ENCODE peak calls at places on chromosomes 16 and 17, in ten cellular contexts. N is endodermal cell; W is astrocyte of the spinal cord; E is CD8-positive, alpha-beta T cell; K is naive B cell; M is NCI-H748 treated with DMSO at 0.1 percent for 48 hours; G is stimulated activated CD4-positive, alpha-beta T cell treated with anti-CD3 and anti-CD28 coated beads, Interleukin-15, amount 100 ng/mL, for 24 hours; X is psoas muscle; D is activated CD4-positive, alpha-beta T cell treated with anti-CD3 and anti-CD28 coated beads, Interleukin-2, amount 50 U/mL, for 1 hour; I is neural progenitor cell. V is an unnamed sample.

GRCh38 chr16:68901910-68902309 is 58.6 kb downstream of the TANGO6 start:
- DNase-seq in N (no peak), W (peak; percentile 54), E (no peak), K (no peak), M (no peak), G (no peak), X (no peak), D (no peak), I (no peak), V (no peak)

GRCh38 chr17:31544186-31544585 is 152.7 kb downstream of the RAB11FIP4 start:
- DNase-seq in N (no peak), W (no peak), E (no peak), K (no peak), M (no peak), G (no peak), X (no peak), D (no peak), I (no peak), V (no peak)

GRCh38 chr16:80682435-80683070 is 121.8 kb downstream of the CDYL2 start:
- DNase-seq in N (no peak), W (peak; percentile 62), E (no peak), K (no peak), M (no peak), G (no peak), X (no peak), D (no peak), I (no peak), V (no peak)

GRCh38 chr16:29925173-29925804 is 737 bp downstream of the KCTD13 start:
- DNase-seq in N (peak; percentile 52), W (no peak), E (no peak), K (no peak), M (no peak), G (no peak), X (no peak), D (no peak), I (peak; percentile 35), V (peak; percentile 14)

GRCh38 chr17:32323784-32324590 is 18.0 kb downstream of the C17orf75 start:
- DNase-seq in N (peak; percentile 61), W (no peak), E (no peak), K (peak; percentile 10), M (no peak), G (peak; percentile 36), X (no peak), D (peak; percentile 8), I (peak; percentile 60), V (peak; percentile 62)

GRCh38 chr16:117381-118365 is 20.8 kb downstream of the NPRL3 start:
- DNase-seq in N (peak; percentile 93), W (no peak), E (peak; percentile 76), K (peak; percentile 61), M (peak; percentile 64), G (peak; percentile 75), X (peak; percentile 69), D (peak; percentile 69), I (peak; percentile 80), V (peak; percentile 63)

GRCh38 chr16:14405611-14406537 is 224.2 kb downstream of the PARN start:
- DNase-seq in N (peak; percentile 97), W (no peak), E (peak; percentile 12), K (no peak), M (no peak), G (peak; percentile 34), X (peak; percentile 83), D (no peak), I (peak; percentile 53), V (no peak)

GRCh38 chr17:5499790-5500189 is 13.4 kb downstream of the MIS12 start:
- DNase-seq in N (peak; percentile 83), W (no peak), E (no peak), K (no peak), M (peak; percentile 39), G (no peak), X (no peak), D (no peak), I (peak; percentile 75), V (peak; percentile 85)

GRCh38 chr17:75970011-75970523 is 8.9 kb downstream of the ACOX1 start:
- DNase-seq in N (no peak), W (no peak), E (no peak), K (no peak), M (no peak), G (no peak), X (no peak), D (no peak), I (no peak), V (no peak)

GRCh38 chr17:71327376-71328059 is 793.3 kb upstream of the SOX9 start:
- DNase-seq in N (no peak), W (peak; percentile 73), E (no peak), K (no peak), M (no peak), G (no peak), X (no peak), D (no peak), I (no peak), V (no peak)

GRCh38 chr16:87855852-87856715 is 13.2 kb downstream of the SLC7A5 start:
- DNase-seq in N (no peak), W (peak; percentile 81), E (no peak), K (no peak), M (no peak), G (no peak), X (peak; percentile 81), D (no peak), I (no peak), V (peak; percentile 43)

GRCh38 chr17:80819422-80820164 is 172.0 kb upstream of the CHMP6 start:
- DNase-seq in N (no peak), W (no peak), E (no peak), K (no peak), M (no peak), G (peak; percentile 47), X (peak; percentile 47), D (no peak), I (no peak), V (no peak)

GRCh38 chr16:7284780-7285179 is 47.9 kb upstream of the RBFOX1 start:
- DNase-seq in N (no peak), W (no peak), E (no peak), K (no peak), M (no peak), G (no peak), X (no peak), D (no peak), I (no peak), V (no peak)

GRCh38 chr17:9647014-9647413 is 1.7 kb downstream of the USP43 start:
- DNase-seq in N (peak; percentile 81), W (no peak), E (no peak), K (no peak), M (peak; percentile 26), G (no peak), X (no peak), D (no peak), I (peak; percentile 54), V (peak; percentile 91)

GRCh38 chr17:43702636-43703035 is 40.9 kb upstream of the MEOX1 start:
- DNase-seq in N (peak; percentile 87), W (no peak), E (no peak), K (no peak), M (no peak), G (peak; percentile 48), X (no peak), D (no peak), I (no peak), V (no peak)

GRCh38 chr17:79909121-79909520 is 69.9 kb upstream of the CBX4 start:
- DNase-seq in N (no peak), W (no peak), E (no peak), K (no peak), M (no peak), G (no peak), X (peak; percentile 19), D (no peak), I (no peak), V (no peak)

GRCh38 chr17:29549169-29549935 is 17.5 kb downstream of the ABHD15 start:
- DNase-seq in N (peak; percentile 21), W (peak; percentile 50), E (no peak), K (no peak), M (no peak), G (no peak), X (no peak), D (no peak), I (no peak), V (no peak)

GRCh38 chr17:14086189-14086588 is 16.9 kb downstream of the COX10 start:
- DNase-seq in N (no peak), W (no peak), E (no peak), K (no peak), M (no peak), G (no peak), X (no peak), D (no peak), I (no peak), V (no peak)

GRCh38 chr16:49567940-49568339 is 194.3 kb downstream of the C16orf78 start:
- DNase-seq in N (no peak), W (no peak), E (no peak), K (no peak), M (no peak), G (no peak), X (no peak), D (no peak), I (no peak), V (no peak)

GRCh38 chr17:63337579-63337978 is 108.5 kb downstream of the CYB561 start:
- DNase-seq in N (no peak), W (no peak), E (no peak), K (no peak), M (no peak), G (no peak), X (no peak), D (no peak), I (no peak), V (no peak)

GRCh38 chr16:3638916-3639644 is 15.4 kb upstream of the DNASE1 start:
- DNase-seq in N (no peak), W (no peak), E (no peak), K (no peak), M (no peak), G (no peak), X (no peak), D (no peak), I (no peak), V (no peak)

GRCh38 chr17:83083368-83084201 is 4.2 kb downstream of the METRNL start:
- DNase-seq in N (peak; percentile 80), W (peak; percentile 98), E (peak; percentile 81), K (no peak), M (no peak), G (peak; percentile 62), X (no peak), D (peak; percentile 37), I (no peak), V (no peak)

GRCh38 chr16:85173981-85174751 is 61.9 kb upstream of the CIBAR2 start:
- DNase-seq in N (peak; percentile 70), W (peak; percentile 63), E (no peak), K (no peak), M (no peak), G (no peak), X (peak; percentile 87), D (no peak), I (peak; percentile 51), V (no peak)

GRCh38 chr16:20061132-20061531 is 12.6 kb downstream of the GPR139 start:
- DNase-seq in N (no peak), W (no peak), E (no peak), K (no peak), M (no peak), G (no peak), X (no peak), D (no peak), I (no peak), V (no peak)

GRCh38 chr16:57639172-57639571 is 10.7 kb downstream of the ADGRG1 start:
- DNase-seq in N (peak; percentile 85), W (peak; percentile 36), E (peak; percentile 53), K (peak; percentile 18), M (peak; percentile 66), G (peak; percentile 24), X (no peak), D (no peak), I (peak; percentile 98), V (peak; percentile 95)

GRCh38 chr17:16379654-16380053 is 1.2 kb upstream of the UBB start:
- DNase-seq in N (peak; percentile 64), W (no peak), E (no peak), K (no peak), M (no peak), G (no peak), X (peak; percentile 23), D (no peak), I (no peak), V (no peak)

GRCh38 chr16:20960899-20961298 is 60.3 kb downstream of the LYRM1 start:
- DNase-seq in N (no peak), W (no peak), E (no peak), K (no peak), M (no peak), G (no peak), X (peak; percentile 5), D (no peak), I (no peak), V (no peak)

GRCh38 chr16:10609410-10609774 is 29.0 kb upstream of the EMP2 start:
- DNase-seq in N (no peak), W (peak; percentile 77), E (no peak), K (no peak), M (no peak), G (no peak), X (no peak), D (no peak), I (no peak), V (no peak)